ENCODE peak calls at places on chromosomes 11 and 22, in four cellular contexts. One of them, this sample, is unnamed.

GRCh38 chr22:39089928-39090327 is 7.1 kb upstream of the APOBEC3H start:
- DNase-seq in stimulated activated CD4-positive, alpha-beta T cell treated with anti-CD3 and anti-CD28 coated beads, TNF-alpha, amount 100 ng/mL, for 24 hours: no peak
- DNase-seq in NCI-H146: no peak
- DNase-seq in stimulated activated CD8-positive, alpha-beta memory T cell treated with anti-CD3 and anti-CD28 coated beads, Interleukin-15, amount 100 ng/mL, for 24 hours: no peak
- DNase-seq in this sample: peak; percentile 58

GRCh38 chr22:44583854-44584253 is 85.8 kb upstream of the RTL6 start:
- DNase-seq in stimulated activated CD4-positive, alpha-beta T cell treated with anti-CD3 and anti-CD28 coated beads, TNF-alpha, amount 100 ng/mL, for 24 hours: no peak
- DNase-seq in NCI-H146: no peak
- DNase-seq in stimulated activated CD8-positive, alpha-beta memory T cell treated with anti-CD3 and anti-CD28 coated beads, Interleukin-15, amount 100 ng/mL, for 24 hours: no peak
- DNase-seq in this sample: no peak

GRCh38 chr22:50271519-50271970 is 1.4 kb upstream of the MAPK11 start:
- DNase-seq in stimulated activated CD4-positive, alpha-beta T cell treated with anti-CD3 and anti-CD28 coated beads, TNF-alpha, amount 100 ng/mL, for 24 hours: no peak
- DNase-seq in NCI-H146: peak; percentile 52
- DNase-seq in stimulated activated CD8-positive, alpha-beta memory T cell treated with anti-CD3 and anti-CD28 coated beads, Interleukin-15, amount 100 ng/mL, for 24 hours: no peak
- DNase-seq in this sample: peak; percentile 56

GRCh38 chr11:118338637-118339061 is 3.9 kb downstream of the CD3D start:
- DNase-seq in stimulated activated CD4-positive, alpha-beta T cell treated with anti-CD3 and anti-CD28 coated beads, TNF-alpha, amount 100 ng/mL, for 24 hours: peak; percentile 75
- DNase-seq in NCI-H146: no peak
- DNase-seq in stimulated activated CD8-positive, alpha-beta memory T cell treated with anti-CD3 and anti-CD28 coated beads, Interleukin-15, amount 100 ng/mL, for 24 hours: peak; percentile 55
- DNase-seq in this sample: no peak

GRCh38 chr22:20885017-20885556 is 26.3 kb downstream of the SNAP29 start:
- DNase-seq in stimulated activated CD4-positive, alpha-beta T cell treated with anti-CD3 and anti-CD28 coated beads, TNF-alpha, amount 100 ng/mL, for 24 hours: no peak
- DNase-seq in NCI-H146: no peak
- DNase-seq in stimulated activated CD8-positive, alpha-beta memory T cell treated with anti-CD3 and anti-CD28 coated beads, Interleukin-15, amount 100 ng/mL, for 24 hours: no peak
- DNase-seq in this sample: no peak

GRCh38 chr11:66457826-66458225 is 8.9 kb upstream of the PELI3 start:
- DNase-seq in stimulated activated CD4-positive, alpha-beta T cell treated with anti-CD3 and anti-CD28 coated beads, TNF-alpha, amount 100 ng/mL, for 24 hours: no peak
- DNase-seq in NCI-H146: no peak
- DNase-seq in stimulated activated CD8-positive, alpha-beta memory T cell treated with anti-CD3 and anti-CD28 coated beads, Interleukin-15, amount 100 ng/mL, for 24 hours: no peak
- DNase-seq in this sample: no peak

GRCh38 chr11:32297629-32298028 is 137.7 kb downstream of the WT1 start:
- DNase-seq in stimulated activated CD4-positive, alpha-beta T cell treated with anti-CD3 and anti-CD28 coated beads, TNF-alpha, amount 100 ng/mL, for 24 hours: no peak
- DNase-seq in NCI-H146: no peak
- DNase-seq in stimulated activated CD8-positive, alpha-beta memory T cell treated with anti-CD3 and anti-CD28 coated beads, Interleukin-15, amount 100 ng/mL, for 24 hours: no peak
- DNase-seq in this sample: peak; percentile 72

GRCh38 chr22:29581799-29582198 is 886 bp upstream of the NIPSNAP1 start:
- DNase-seq in stimulated activated CD4-positive, alpha-beta T cell treated with anti-CD3 and anti-CD28 coated beads, TNF-alpha, amount 100 ng/mL, for 24 hours: no peak
- DNase-seq in NCI-H146: peak; percentile 67
- DNase-seq in stimulated activated CD8-positive, alpha-beta memory T cell treated with anti-CD3 and anti-CD28 coated beads, Interleukin-15, amount 100 ng/mL, for 24 hours: no peak
- DNase-seq in this sample: peak; percentile 84

GRCh38 chr11:115469361-115469760 is 34.9 kb downstream of the CADM1 start:
- DNase-seq in stimulated activated CD4-positive, alpha-beta T cell treated with anti-CD3 and anti-CD28 coated beads, TNF-alpha, amount 100 ng/mL, for 24 hours: no peak
- DNase-seq in NCI-H146: no peak
- DNase-seq in stimulated activated CD8-positive, alpha-beta memory T cell treated with anti-CD3 and anti-CD28 coated beads, Interleukin-15, amount 100 ng/mL, for 24 hours: no peak
- DNase-seq in this sample: no peak

GRCh38 chr11:328012-328411 is 7.4 kb upstream of the IFITM3 start:
- DNase-seq in stimulated activated CD4-positive, alpha-beta T cell treated with anti-CD3 and anti-CD28 coated beads, TNF-alpha, amount 100 ng/mL, for 24 hours: no peak
- DNase-seq in NCI-H146: no peak
- DNase-seq in stimulated activated CD8-positive, alpha-beta memory T cell treated with anti-CD3 and anti-CD28 coated beads, Interleukin-15, amount 100 ng/mL, for 24 hours: no peak
- DNase-seq in this sample: no peak

GRCh38 chr11:95566151-95566670 is 223.4 kb downstream of the FAM76B start:
- DNase-seq in stimulated activated CD4-positive, alpha-beta T cell treated with anti-CD3 and anti-CD28 coated beads, TNF-alpha, amount 100 ng/mL, for 24 hours: no peak
- DNase-seq in NCI-H146: no peak
- DNase-seq in stimulated activated CD8-positive, alpha-beta memory T cell treated with anti-CD3 and anti-CD28 coated beads, Interleukin-15, amount 100 ng/mL, for 24 hours: no peak
- DNase-seq in this sample: no peak

GRCh38 chr11:101126551-101127347 is 2.9 kb downstream of the PGR start:
- DNase-seq in stimulated activated CD4-positive, alpha-beta T cell treated with anti-CD3 and anti-CD28 coated beads, TNF-alpha, amount 100 ng/mL, for 24 hours: no peak
- DNase-seq in NCI-H146: no peak
- DNase-seq in stimulated activated CD8-positive, alpha-beta memory T cell treated with anti-CD3 and anti-CD28 coated beads, Interleukin-15, amount 100 ng/mL, for 24 hours: no peak
- DNase-seq in this sample: no peak

GRCh38 chr11:2696461-2696860 is 3.3 kb downstream of the KCNQ1OT1 start:
- DNase-seq in stimulated activated CD4-positive, alpha-beta T cell treated with anti-CD3 and anti-CD28 coated beads, TNF-alpha, amount 100 ng/mL, for 24 hours: no peak
- DNase-seq in NCI-H146: no peak
- DNase-seq in stimulated activated CD8-positive, alpha-beta memory T cell treated with anti-CD3 and anti-CD28 coated beads, Interleukin-15, amount 100 ng/mL, for 24 hours: no peak
- DNase-seq in this sample: no peak

GRCh38 chr11:11243258-11243789 is 109.7 kb downstream of the CSNK2A3 start:
- DNase-seq in stimulated activated CD4-positive, alpha-beta T cell treated with anti-CD3 and anti-CD28 coated beads, TNF-alpha, amount 100 ng/mL, for 24 hours: no peak
- DNase-seq in NCI-H146: no peak
- DNase-seq in stimulated activated CD8-positive, alpha-beta memory T cell treated with anti-CD3 and anti-CD28 coated beads, Interleukin-15, amount 100 ng/mL, for 24 hours: no peak
- DNase-seq in this sample: no peak

GRCh38 chr11:2775083-2775625 is 75.4 kb upstream of the KCNQ1OT1 start:
- DNase-seq in stimulated activated CD4-positive, alpha-beta T cell treated with anti-CD3 and anti-CD28 coated beads, TNF-alpha, amount 100 ng/mL, for 24 hours: no peak
- DNase-seq in NCI-H146: no peak
- DNase-seq in stimulated activated CD8-positive, alpha-beta memory T cell treated with anti-CD3 and anti-CD28 coated beads, Interleukin-15, amount 100 ng/mL, for 24 hours: no peak
- DNase-seq in this sample: no peak

GRCh38 chr11:7165911-7166310 is 77.1 kb downstream of the RBMXL2 start:
- DNase-seq in stimulated activated CD4-positive, alpha-beta T cell treated with anti-CD3 and anti-CD28 coated beads, TNF-alpha, amount 100 ng/mL, for 24 hours: no peak
- DNase-seq in NCI-H146: peak; percentile 1
- DNase-seq in stimulated activated CD8-positive, alpha-beta memory T cell treated with anti-CD3 and anti-CD28 coated beads, Interleukin-15, amount 100 ng/mL, for 24 hours: no peak
- DNase-seq in this sample: no peak

GRCh38 chr11:79168530-79169110 is 272.2 kb downstream of the TENM4 start:
- DNase-seq in stimulated activated CD4-positive, alpha-beta T cell treated with anti-CD3 and anti-CD28 coated beads, TNF-alpha, amount 100 ng/mL, for 24 hours: no peak
- DNase-seq in NCI-H146: no peak
- DNase-seq in stimulated activated CD8-positive, alpha-beta memory T cell treated with anti-CD3 and anti-CD28 coated beads, Interleukin-15, amount 100 ng/mL, for 24 hours: no peak
- DNase-seq in this sample: no peak

GRCh38 chr11:19907839-19908238 is 195.2 kb downstream of the NAV2 start:
- DNase-seq in stimulated activated CD4-positive, alpha-beta T cell treated with anti-CD3 and anti-CD28 coated beads, TNF-alpha, amount 100 ng/mL, for 24 hours: no peak
- DNase-seq in NCI-H146: no peak
- DNase-seq in stimulated activated CD8-positive, alpha-beta memory T cell treated with anti-CD3 and anti-CD28 coated beads, Interleukin-15, amount 100 ng/mL, for 24 hours: no peak
- DNase-seq in this sample: no peak

GRCh38 chr22:47114813-47115517 is 352.5 kb downstream of the TBC1D22A start:
- DNase-seq in stimulated activated CD4-positive, alpha-beta T cell treated with anti-CD3 and anti-CD28 coated beads, TNF-alpha, amount 100 ng/mL, for 24 hours: no peak
- DNase-seq in NCI-H146: no peak
- DNase-seq in stimulated activated CD8-positive, alpha-beta memory T cell treated with anti-CD3 and anti-CD28 coated beads, Interleukin-15, amount 100 ng/mL, for 24 hours: no peak
- DNase-seq in this sample: no peak

GRCh38 chr22:49332691-49333090 is 495.0 kb downstream of the BRD1 start:
- DNase-seq in stimulated activated CD4-positive, alpha-beta T cell treated with anti-CD3 and anti-CD28 coated beads, TNF-alpha, amount 100 ng/mL, for 24 hours: no peak
- DNase-seq in NCI-H146: no peak
- DNase-seq in stimulated activated CD8-positive, alpha-beta memory T cell treated with anti-CD3 and anti-CD28 coated beads, Interleukin-15, amount 100 ng/mL, for 24 hours: no peak
- DNase-seq in this sample: no peak

GRCh38 chr22:47192651-47193437 is 430.4 kb downstream of the TBC1D22A start:
- DNase-seq in stimulated activated CD4-positive, alpha-beta T cell treated with anti-CD3 and anti-CD28 coated beads, TNF-alpha, amount 100 ng/mL, for 24 hours: no peak
- DNase-seq in NCI-H146: peak; percentile 29
- DNase-seq in stimulated activated CD8-positive, alpha-beta memory T cell treated with anti-CD3 and anti-CD28 coated beads, Interleukin-15, amount 100 ng/mL, for 24 hours: no peak
- DNase-seq in this sample: peak; percentile 52

GRCh38 chr11:69213315-69213714 is 57.6 kb downstream of the SMIM38 start:
- DNase-seq in stimulated activated CD4-positive, alpha-beta T cell treated with anti-CD3 and anti-CD28 coated beads, TNF-alpha, amount 100 ng/mL, for 24 hours: no peak
- DNase-seq in NCI-H146: no peak
- DNase-seq in stimulated activated CD8-positive, alpha-beta memory T cell treated with anti-CD3 and anti-CD28 coated beads, Interleukin-15, amount 100 ng/mL, for 24 hours: no peak
- DNase-seq in this sample: no peak

GRCh38 chr22:35229865-35230264 is 27.4 kb upstream of the HMGXB4 start:
- DNase-seq in stimulated activated CD4-positive, alpha-beta T cell treated with anti-CD3 and anti-CD28 coated beads, TNF-alpha, amount 100 ng/mL, for 24 hours: no peak
- DNase-seq in NCI-H146: no peak
- DNase-seq in stimulated activated CD8-positive, alpha-beta memory T cell treated with anti-CD3 and anti-CD28 coated beads, Interleukin-15, amount 100 ng/mL, for 24 hours: no peak
- DNase-seq in this sample: no peak

GRCh38 chr11:131186629-131187075 is 183.8 kb upstream of the NTM start:
- DNase-seq in stimulated activated CD4-positive, alpha-beta T cell treated with anti-CD3 and anti-CD28 coated beads, TNF-alpha, amount 100 ng/mL, for 24 hours: no peak
- DNase-seq in NCI-H146: no peak
- DNase-seq in stimulated activated CD8-positive, alpha-beta memory T cell treated with anti-CD3 and anti-CD28 coated beads, Interleukin-15, amount 100 ng/mL, for 24 hours: no peak
- DNase-seq in this sample: no peak

GRCh38 chr11:76664578-76665061 is 5.9 kb downstream of the LRRC32 start:
- DNase-seq in stimulated activated CD4-positive, alpha-beta T cell treated with anti-CD3 and anti-CD28 coated beads, TNF-alpha, amount 100 ng/mL, for 24 hours: no peak
- DNase-seq in NCI-H146: no peak
- DNase-seq in stimulated activated CD8-positive, alpha-beta memory T cell treated with anti-CD3 and anti-CD28 coated beads, Interleukin-15, amount 100 ng/mL, for 24 hours: no peak
- DNase-seq in this sample: no peak

GRCh38 chr11:128884703-128885338 is 6.3 kb upstream of the KCNJ5 start:
- DNase-seq in stimulated activated CD4-positive, alpha-beta T cell treated with anti-CD3 and anti-CD28 coated beads, TNF-alpha, amount 100 ng/mL, for 24 hours: peak; percentile 27
- DNase-seq in NCI-H146: peak; percentile 69
- DNase-seq in stimulated activated CD8-positive, alpha-beta memory T cell treated with anti-CD3 and anti-CD28 coated beads, Interleukin-15, amount 100 ng/mL, for 24 hours: no peak
- DNase-seq in this sample: peak; percentile 93

GRCh38 chr11:88377151-88377550 is 39.6 kb upstream of the CTSC start:
- DNase-seq in stimulated activated CD4-positive, alpha-beta T cell treated with anti-CD3 and anti-CD28 coated beads, TNF-alpha, amount 100 ng/mL, for 24 hours: no peak
- DNase-seq in NCI-H146: no peak
- DNase-seq in stimulated activated CD8-positive, alpha-beta memory T cell treated with anti-CD3 and anti-CD28 coated beads, Interleukin-15, amount 100 ng/mL, for 24 hours: no peak
- DNase-seq in this sample: no peak

This sample was measured in PC-3.